ENCODE peak calls at places on chromosomes 6 and 20, in four cellular contexts. Z is fibroblast of lung, X is lung, G is IMR-90. R is an unnamed sample.

GRCh38 chr6:26280409-26280808 is 84.6 kb upstream of the BTN3A2 start:
- DNase-seq in Z (no peak), X (no peak), G (no peak), R (no peak)

GRCh38 chr6:33696538-33697518 is 14.7 kb downstream of the UQCC2 start:
- DNase-seq in Z (peak; percentile 85), X (peak; percentile 56), G (peak; percentile 61), R (no peak)

GRCh38 chr20:11993886-11994466 is 76.3 kb downstream of the BTBD3 start:
- DNase-seq in Z (no peak), X (no peak), G (no peak), R (peak; percentile 63)

GRCh38 chr6:126232671-126233070 is 107.2 kb upstream of the CENPW start:
- DNase-seq in Z (peak; percentile 28), X (no peak), G (no peak), R (no peak)

GRCh38 chr6:117441824-117442264 is 16.1 kb upstream of the ROS1 start:
- DNase-seq in Z (peak; percentile 86), X (no peak), G (peak; percentile 68), R (no peak)

GRCh38 chr6:17705428-17705777 is 1.3 kb downstream of the NUP153 start:
- DNase-seq in Z (peak; percentile 81), X (peak; percentile 49), G (peak; percentile 75), R (peak; percentile 79)

GRCh38 chr20:24632581-24632980 is 163.2 kb downstream of the SYNDIG1 start:
- DNase-seq in Z (no peak), X (no peak), G (no peak), R (no peak)

GRCh38 chr6:111015656-111016190 is 33.9 kb downstream of the RPF2 start:
- DNase-seq in Z (no peak), X (no peak), G (no peak), R (no peak)

GRCh38 chr20:18197382-18198070 is 59.9 kb downstream of the KAT14 start:
- DNase-seq in Z (no peak), X (no peak), G (no peak), R (no peak)

GRCh38 chr6:36953931-36954261 is 642 bp upstream of the PI16 start:
- DNase-seq in Z (no peak), X (no peak), G (no peak), R (no peak)

GRCh38 chr20:764255-764654 is 4.0 kb downstream of the SLC52A3 start:
- DNase-seq in Z (no peak), X (no peak), G (no peak), R (no peak)

GRCh38 chr6:75602897-75603395 is 1.3 kb downstream of the SENP6 start:
- DNase-seq in Z (peak; percentile 25), X (no peak), G (no peak), R (no peak)

GRCh38 chr6:110528051-110528929 is 51.9 kb upstream of the SLC22A16 start:
- DNase-seq in Z (peak; percentile 81), X (no peak), G (peak; percentile 88), R (no peak)

GRCh38 chr20:44979090-44979621 is 12.8 kb downstream of the STK4 start:
- DNase-seq in Z (peak; percentile 24), X (peak; percentile 45), G (peak; percentile 61), R (no peak)

GRCh38 chr6:446418-447366 is 55.1 kb downstream of the IRF4 start:
- DNase-seq in Z (no peak), X (no peak), G (no peak), R (peak; percentile 49)

GRCh38 chr6:155943635-155944034 is 488.0 kb upstream of the NOX3 start:
- DNase-seq in Z (peak; percentile 7), X (no peak), G (peak; percentile 72), R (no peak)

GRCh38 chr6:74851598-74851997 is 354.3 kb downstream of the COL12A1 start:
- DNase-seq in Z (peak; percentile 46), X (no peak), G (peak; percentile 60), R (no peak)

GRCh38 chr20:61166324-61166723 is 85.7 kb upstream of the CDH4 start:
- DNase-seq in Z (no peak), X (no peak), G (no peak), R (no peak)

GRCh38 chr6:157274116-157274470 is 49.2 kb downstream of the TMEM242 start:
- DNase-seq in Z (peak; percentile 23), X (no peak), G (no peak), R (no peak)

GRCh38 chr6:169795196-169795595 is 43.8 kb downstream of the ERMARD start:
- DNase-seq in Z (no peak), X (peak; percentile 23), G (no peak), R (no peak)

GRCh38 chr20:62980970-62981369 is 25.8 kb downstream of the BHLHE23 start:
- DNase-seq in Z (no peak), X (no peak), G (no peak), R (no peak)

GRCh38 chr6:139820191-139820590 is 445.7 kb upstream of the CITED2 start:
- DNase-seq in Z (peak; percentile 79), X (no peak), G (peak; percentile 81), R (no peak)

GRCh38 chr20:10671850-10672578 is 1.8 kb downstream of the JAG1 start:
- DNase-seq in Z (peak; percentile 72), X (peak; percentile 86), G (peak; percentile 46), R (peak; percentile 90)

GRCh38 chr20:62025832-62026563 is 39.7 kb downstream of the TAF4 start:
- DNase-seq in Z (peak; percentile 82), X (no peak), G (peak; percentile 74), R (no peak)

GRCh38 chr6:53530346-53530745 is 14.6 kb downstream of the GCLC start:
- DNase-seq in Z (no peak), X (no peak), G (peak; percentile 43), R (no peak)

GRCh38 chr6:10425973-10426780 is 11.3 kb upstream of the TFAP2A start:
- DNase-seq in Z (no peak), X (no peak), G (no peak), R (no peak)

GRCh38 chr6:18209539-18210197 is 54.4 kb downstream of the KDM1B start:
- DNase-seq in Z (no peak), X (no peak), G (no peak), R (no peak)

GRCh38 chr6:170222498-170223471 is 68.1 kb downstream of the DLL1 start:
- DNase-seq in Z (no peak), X (no peak), G (no peak), R (peak; percentile 54)

GRCh38 chr6:164035912-164036485 is 621.5 kb downstream of the QKI start:
- DNase-seq in Z (no peak), X (no peak), G (no peak), R (no peak)

GRCh38 chr6:135257641-135258405 is 76.7 kb downstream of the MYB start:
- DNase-seq in Z (peak; percentile 11), X (no peak), G (no peak), R (no peak)

GRCh38 chr6:108116424-108116780 is 41.9 kb upstream of the OSTM1 start:
- DNase-seq in Z (no peak), X (no peak), G (no peak), R (no peak)

GRCh38 chr6:117494283-117494682 is 11.8 kb downstream of the DCBLD1 start:
- DNase-seq in Z (peak; percentile 47), X (no peak), G (no peak), R (no peak)

GRCh38 chr20:52971498-52972189 is 514 bp upstream of the TSHZ2 start:
- DNase-seq in Z (no peak), X (no peak), G (no peak), R (no peak)

GRCh38 chr6:11580686-11581085 is 43.1 kb downstream of the TMEM170B start:
- DNase-seq in Z (no peak), X (no peak), G (no peak), R (no peak)

GRCh38 chr20:44896583-44896982 is 11.1 kb downstream of the YWHAB start:
- DNase-seq in Z (peak; percentile 45), X (no peak), G (peak; percentile 29), R (no peak)

GRCh38 chr6:138651491-138651890 is 122.1 kb upstream of the CCDC28A start:
- DNase-seq in Z (no peak), X (no peak), G (no peak), R (no peak)

GRCh38 chr6:138654715-138655634 is 118.6 kb upstream of the CCDC28A start:
- DNase-seq in Z (peak; percentile 35), X (no peak), G (peak; percentile 15), R (no peak)

GRCh38 chr6:138655828-138656227 is 117.7 kb upstream of the CCDC28A start:
- DNase-seq in Z (no peak), X (no peak), G (no peak), R (no peak)

GRCh38 chr6:138652824-138653223 is 120.7 kb upstream of the CCDC28A start:
- DNase-seq in Z (no peak), X (no peak), G (no peak), R (no peak)

DNA sequence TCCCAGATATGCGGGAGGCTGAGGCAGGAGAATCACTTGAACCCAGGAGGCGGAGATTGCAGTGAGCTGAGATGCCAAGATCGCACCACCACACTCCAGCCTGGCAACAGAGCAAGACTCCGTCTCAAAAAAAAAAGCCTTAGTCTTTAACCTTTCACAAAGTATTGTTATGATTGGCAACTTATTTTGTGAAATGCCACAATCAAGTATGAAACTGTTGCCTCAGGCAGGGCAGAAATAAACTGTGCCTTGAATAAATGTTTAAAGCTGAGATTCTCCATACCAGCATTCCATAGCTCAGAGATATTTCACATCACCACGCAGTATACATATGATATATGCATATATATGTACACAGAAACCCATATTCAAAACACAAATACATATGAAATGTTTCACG is 120.1 kb upstream of the CCDC28A start:
- DNase-seq in Z (no peak), X (no peak), G (no peak), R (no peak)
- H3K27ac ChIP-seq in Z (no peak overlapping the region), X (no peak overlapping the region), G (no peak overlapping the region), R (no peak overlapping the region)

GRCh38 chr6:168219167-168219566 is 100.4 kb downstream of the DACT2 start:
- DNase-seq in Z (no peak), X (no peak), G (no peak), R (no peak)
- H3K4me3 ChIP-seq in Z (no peak overlapping the region), X (no peak overlapping the region), G (no peak overlapping the region), R (no peak overlapping the region)

DNA sequence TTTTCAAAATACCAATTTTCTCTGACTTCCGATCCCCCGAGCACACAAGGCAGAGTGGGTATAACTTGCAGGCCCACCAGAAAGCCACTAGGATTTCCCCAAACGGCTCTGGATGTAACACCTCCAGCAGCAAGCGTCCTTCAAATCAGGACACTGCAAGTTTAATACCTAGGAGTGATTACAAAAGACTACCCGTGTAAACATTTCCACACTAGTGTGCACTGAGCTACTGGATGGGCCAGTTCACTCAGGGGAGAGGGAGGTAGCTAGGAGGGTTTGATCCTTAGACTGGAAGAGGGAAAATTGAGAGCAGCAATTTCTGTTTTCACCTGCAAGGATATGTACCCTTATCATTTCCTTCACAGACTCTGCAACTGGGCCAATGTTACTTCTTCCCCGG is 91.8 kb upstream of the AGPAT4 start:
- DNase-seq in Z (no peak), X (no peak), G (no peak), R (no peak)
- H3K4me1 ChIP-seq in Z (no peaks in the 10 kb centered on the region), X (no peaks in the 10 kb centered on the region), G (no peaks in the 10 kb centered on the region), R (no peaks in the 10 kb centered on the region)

DNA sequence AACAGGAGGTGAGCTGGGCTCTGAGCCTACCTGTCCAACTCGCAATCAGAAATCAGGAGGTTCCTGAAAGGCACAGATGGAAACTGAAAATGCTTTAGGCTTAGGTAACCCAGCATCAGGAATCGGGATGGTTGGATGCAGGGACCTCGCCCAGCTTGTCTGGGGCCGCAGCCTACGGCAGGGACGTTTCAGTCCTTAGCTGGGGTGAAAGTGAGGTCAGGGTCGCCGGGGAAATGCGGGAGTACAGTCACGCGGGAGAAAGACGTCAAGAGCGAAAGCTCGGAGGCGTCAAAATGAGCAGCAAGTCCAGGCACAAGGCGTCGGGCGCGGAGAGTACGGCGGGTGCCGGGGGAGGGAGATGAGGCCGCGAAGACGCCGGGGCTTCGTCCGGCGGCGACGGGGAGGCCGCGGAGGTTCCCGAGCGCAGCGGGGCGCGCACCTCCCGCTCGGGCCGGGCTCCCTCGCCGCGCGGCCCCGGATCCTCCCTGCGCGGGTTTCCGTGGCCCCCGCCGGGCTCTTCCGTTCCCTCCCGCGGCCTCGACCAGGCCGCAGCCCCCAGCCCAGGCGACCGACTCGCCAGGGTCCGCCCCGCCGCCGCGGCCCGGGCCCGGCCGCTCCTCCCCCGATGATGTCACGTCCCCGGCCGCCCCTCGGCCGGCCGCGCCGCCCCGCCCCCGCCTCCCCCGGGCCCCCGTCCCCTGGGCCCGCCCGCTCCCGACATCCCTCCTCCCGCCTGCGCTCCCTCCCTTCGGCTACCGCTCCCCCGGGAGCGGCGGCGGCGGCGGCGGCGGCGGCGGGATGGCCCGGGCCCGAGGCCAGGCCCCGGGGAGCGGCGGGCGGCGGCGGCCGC is at the start of gene EBF4:
- DNase-seq in Z (peak; percentile 21), X (no peak), G (no peak), R (peak; percentile 86)
- H3K27ac ChIP-seq in Z (no peak within 1 kb of the TSS), X (peak within 1 kb of the TSS; percentile 67), G (no peak within 1 kb of the TSS), R (peak within 1 kb of the TSS; percentile 96)

R was measured in sigmoid colon.